ENCODE peak calls at places on chromosomes 3 and 15, in five cellular contexts. E, X, Z, F and T are unnamed samples.

GRCh38 chr3:134326760-134327593 is 47.3 kb downstream of the AMOTL2 start:
- DNase-seq in X (peak; percentile 99), E (no peak), Z (no peak), F (no peak), T (no peak)

GRCh38 chr3:51358981-51359380 is 26.1 kb upstream of the MANF start:
- DNase-seq in E (no peak), F (no peak), Z (no peak), X (no peak), T (no peak)

GRCh38 chr3:136075816-136076215 is 110.3 kb downstream of the PPP2R3A start:
- DNase-seq in Z (no peak), X (no peak), F (no peak), E (no peak), T (no peak)

GRCh38 chr3:159607856-159608255 is 380.8 kb upstream of the IL12A start:
- DNase-seq in X (no peak), E (no peak), Z (no peak), F (no peak), T (no peak)

GRCh38 chr3:157040456-157040855 is 119.5 kb downstream of the CCNL1 start:
- DNase-seq in E (no peak), F (no peak), Z (no peak), X (no peak), T (no peak)

GRCh38 chr3:149895339-149895738 is 75.4 kb downstream of the PFN2 start:
- DNase-seq in E (no peak), F (no peak), Z (no peak), X (no peak), T (no peak)

GRCh38 chr15:45457641-45458539 is 64.7 kb downstream of the SLC30A4 start:
- DNase-seq in X (no peak), Z (no peak), F (peak; percentile 40), E (peak; percentile 49), T (peak; percentile 76)

GRCh38 chr3:107674371-107674770 is 151.6 kb downstream of the BBX start:
- DNase-seq in Z (no peak), F (no peak), E (no peak), X (no peak), T (no peak)

GRCh38 chr3:11582123-11582968 is 61.4 kb downstream of the VGLL4 start:
- DNase-seq in F (no peak), Z (no peak), X (no peak), E (no peak), T (no peak)